ENCODE peak calls at places on chromosomes 13 and 19, in six cellular contexts. K is left lung, F is tibial artery, A is Peyer's patch, N is lower lobe of right lung, P is neural progenitor cell. I is an unnamed sample.
A peak's percentile ranks its signal among the peaks of the same experiment; 100 is the strongest.

GRCh38 chr19:10420444-10421239 is at the start of gene PDE4A:
- DNase-seq in K (peak; percentile 83), F (no peak), A (no peak), N (no peak), P (peak; percentile 70), I (peak; percentile 60)

GRCh38 chr19:38557205-38557799 is 60.5 kb downstream of the MAP4K1 start:
- DNase-seq in K (peak; percentile 53), F (no peak), A (peak; percentile 79), N (peak; percentile 64), P (no peak), I (peak; percentile 58)

GRCh38 chr13:78601886-78602560 is 1.3 kb downstream of the POU4F1 start:
- DNase-seq in K (peak; percentile 66), F (no peak), A (no peak), N (no peak), P (no peak), I (no peak)

GRCh38 chr13:20505405-20506366 is 20.0 kb downstream of the CRYL1 start:
- DNase-seq in K (no peak), F (no peak), A (no peak), N (no peak), P (no peak), I (no peak)

GRCh38 chr13:21529102-21529893 is 70.2 kb upstream of the ZDHHC20 start:
- DNase-seq in K (no peak), F (no peak), A (no peak), N (no peak), P (no peak), I (no peak)

GRCh38 chr13:91399189-91400093 is 1.0 kb downstream of the GPC5 start:
- DNase-seq in K (no peak), F (peak; percentile 59), A (no peak), N (no peak), P (peak; percentile 34), I (no peak)

GRCh38 chr13:73231456-73231855 is 172.7 kb downstream of the KLF5 start:
- DNase-seq in K (no peak), F (no peak), A (no peak), N (no peak), P (no peak), I (no peak)

GRCh38 chr13:78589206-78589605 is 14.1 kb downstream of the POU4F1 start:
- DNase-seq in K (peak; percentile 78), F (no peak), A (no peak), N (no peak), P (peak; percentile 90), I (no peak)

GRCh38 chr19:30520735-30521479 is 148.7 kb downstream of the ZNF536 start:
- DNase-seq in K (no peak), F (no peak), A (no peak), N (no peak), P (no peak), I (no peak)

GRCh38 chr13:110518150-110518525 is 43.4 kb downstream of the RAB20 start:
- DNase-seq in K (no peak), F (peak; percentile 68), A (no peak), N (no peak), P (no peak), I (no peak)

GRCh38 chr19:50772408-50773311 is 2.4 kb downstream of the GPR32 start:
- DNase-seq in K (no peak), F (no peak), A (no peak), N (no peak), P (no peak), I (no peak)

GRCh38 chr19:39351537-39352037 is 9.4 kb downstream of the SAMD4B start:
- DNase-seq in K (no peak), F (no peak), A (no peak), N (no peak), P (no peak), I (no peak)

GRCh38 chr13:19055611-19056010 is 126.0 kb downstream of the TUBA3C start:
- DNase-seq in K (no peak), F (no peak), A (no peak), N (no peak), P (no peak), I (no peak)

GRCh38 chr19:5122671-5123409 is 153.9 kb downstream of the KDM4B start:
- DNase-seq in K (no peak), F (no peak), A (no peak), N (no peak), P (no peak), I (no peak)

GRCh38 chr13:44364019-44364418 is 9.6 kb upstream of the SERP2 start:
- DNase-seq in K (no peak), F (no peak), A (no peak), N (no peak), P (no peak), I (no peak)

GRCh38 chr19:17311455-17312248 is 2.3 kb downstream of the DDA1 start:
- DNase-seq in K (no peak), F (no peak), A (no peak), N (no peak), P (no peak), I (no peak)

GRCh38 chr19:23415561-23416191 is 20.4 kb upstream of the ZNF91 start:
- DNase-seq in K (peak; percentile 78), F (no peak), A (peak; percentile 82), N (no peak), P (peak; percentile 94), I (no peak)

DNA sequence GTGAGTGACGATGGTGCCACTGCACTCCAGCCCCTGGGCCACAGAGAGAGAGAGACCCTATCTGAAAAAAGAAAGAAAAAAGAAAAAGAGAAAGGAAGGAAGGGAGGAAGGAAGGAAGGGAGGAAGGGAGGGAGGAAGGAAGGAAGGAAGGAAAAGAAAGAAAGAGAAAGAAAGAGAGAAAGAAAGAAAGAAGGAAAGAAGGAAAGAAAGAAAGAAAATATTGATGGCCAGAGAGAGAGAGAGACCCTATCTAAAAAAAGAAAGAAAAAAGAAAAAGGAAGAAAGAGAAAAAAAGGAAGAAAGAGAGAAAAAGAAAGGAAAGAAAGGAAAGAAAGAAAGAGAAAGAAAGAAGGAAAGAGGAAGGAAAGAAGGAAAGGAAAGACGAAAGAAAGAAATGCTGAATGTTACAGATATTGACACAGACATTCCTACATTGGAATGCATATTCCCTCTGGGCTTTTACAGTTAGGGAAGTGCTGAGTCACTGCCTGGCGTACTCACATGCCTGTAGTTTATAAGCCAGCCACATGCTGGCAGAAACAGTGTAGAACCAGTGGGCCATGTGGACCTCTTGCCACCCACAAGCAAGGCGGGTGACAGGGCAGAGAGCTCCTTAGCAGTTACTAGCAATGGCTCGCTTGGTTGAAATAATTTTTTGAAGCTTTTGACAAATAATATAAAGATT is 34.6 kb upstream of the SLC46A3 start:
- DNase-seq in K (no peak), F (peak; percentile 82), A (peak; percentile 73), N (peak; percentile 63), P (no peak), I (no peak)
- TF ChIP-seq CTCF in K (no peak), F (peak; percentile 13), A (peak; percentile 35), N (no peak), P (no peak), I (no peak)

GRCh38 chr19:2462635-2463421 is 6.1 kb upstream of the LMNB2 start:
- DNase-seq in K (peak; percentile 82), F (peak; percentile 93), A (peak; percentile 81), N (peak; percentile 88), P (peak; percentile 99), I (peak; percentile 92)
- H3K4me3 ChIP-seq in K (peak overlapping the region; percentile 63), F (peak overlapping the region; percentile 49), A (no peak overlapping the region), N (peak overlapping the region; percentile 67), P (peak overlapping the region; percentile 52), I (peak overlapping the region; percentile 79)

GRCh38 chr13:27132538-27132937 is 39.1 kb downstream of the USP12 start:
- DNase-seq in K (no peak), F (no peak), A (no peak), N (no peak), P (no peak), I (no peak)
- H3K4me1 ChIP-seq in K (peaks cover 60% of the 10 kb centered on the region), F (peaks cover 84% of the 10 kb centered on the region), A (no peaks in the 10 kb centered on the region), N (peaks cover 39% of the 10 kb centered on the region), P (no peaks in the 10 kb centered on the region), I (peaks cover 63% of the 10 kb centered on the region)

DNA sequence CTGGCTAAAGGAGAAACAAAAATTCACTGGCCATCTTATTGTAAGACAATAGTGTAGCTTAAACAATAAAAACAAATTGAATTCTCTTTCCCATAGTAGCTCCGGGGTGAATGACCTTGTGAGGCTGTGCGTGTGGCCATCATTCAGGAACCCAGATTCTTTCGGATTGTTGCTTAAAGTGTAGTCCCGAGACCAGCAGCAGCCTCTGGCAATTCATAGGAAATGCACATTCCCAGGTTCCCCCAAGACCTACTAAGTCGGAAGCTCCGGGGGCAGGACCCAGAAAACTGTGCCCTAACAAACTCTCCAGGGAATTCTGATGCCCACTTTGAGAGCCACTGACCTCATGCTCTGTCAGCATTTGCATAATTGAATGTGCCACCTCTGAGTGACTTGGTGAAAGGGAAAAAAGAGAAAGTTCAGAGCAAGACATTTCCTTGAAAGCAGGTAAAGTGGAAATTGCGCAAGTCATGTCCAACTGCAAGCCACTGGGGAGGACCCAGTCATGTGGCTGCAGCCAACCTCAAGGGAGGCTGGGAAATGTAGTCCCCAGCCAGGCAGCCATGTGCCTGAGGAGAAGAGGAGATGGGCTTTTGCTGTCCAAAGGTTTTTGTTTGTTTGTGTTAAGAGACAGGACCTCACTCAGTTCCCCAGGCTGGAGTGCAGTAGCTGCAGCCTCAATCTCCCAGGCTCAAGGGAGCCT is 50.7 kb upstream of the PNMA8B start:
- DNase-seq in K (no peak), F (no peak), A (peak; percentile 72), N (peak; percentile 67), P (peak; percentile 51), I (no peak)
- TF ChIP-seq CTCF in K (no peak), F (no peak), A (no peak), N (no peak), P (no peak), I (no peak)

DNA sequence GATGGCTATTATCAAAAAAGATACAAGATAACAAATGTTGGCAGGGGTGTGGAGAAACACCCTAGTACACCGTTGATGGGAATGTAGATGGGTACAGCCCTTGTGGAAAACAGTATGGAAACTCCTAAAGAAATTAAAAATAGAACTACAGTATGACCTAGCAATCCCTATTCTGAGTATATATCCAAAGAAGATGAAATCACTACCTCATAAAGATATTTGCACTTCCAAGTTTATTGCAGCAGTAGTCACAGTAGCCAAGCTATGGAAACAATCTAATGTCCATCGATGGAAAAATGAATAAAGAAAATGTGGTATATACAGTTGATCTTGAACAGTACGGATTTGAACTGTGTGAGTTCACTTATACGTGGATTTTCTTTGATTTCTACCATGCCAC is 28.3 kb downstream of the TDRD3 start:
- DNase-seq in K (no peak), F (no peak), A (no peak), N (no peak), P (no peak), I (no peak)
- H3K4me3 ChIP-seq in K (no peak overlapping the region), F (no peak overlapping the region), A (no peak overlapping the region), N (no peak overlapping the region), P (no peak overlapping the region), I (no peak overlapping the region)

GRCh38 chr13:30352121-30352520 is 44.8 kb upstream of the KATNAL1 start:
- DNase-seq in K (no peak), F (no peak), A (no peak), N (no peak), P (no peak), I (no peak)

GRCh38 chr13:30354481-30355404 is 47.4 kb upstream of the KATNAL1 start:
- DNase-seq in K (no peak), F (no peak), A (no peak), N (no peak), P (no peak), I (no peak)

GRCh38 chr13:30355405-30355741 is 48.0 kb upstream of the KATNAL1 start:
- DNase-seq in K (peak; percentile 83), F (no peak), A (peak; percentile 65), N (peak; percentile 67), P (peak; percentile 34), I (no peak)

GRCh38 chr13:30353601-30354000 is 46.2 kb upstream of the KATNAL1 start:
- DNase-seq in K (no peak), F (no peak), A (no peak), N (no peak), P (no peak), I (no peak)

GRCh38 chr13:30353060-30353459 is 45.7 kb upstream of the KATNAL1 start:
- DNase-seq in K (no peak), F (no peak), A (no peak), N (no peak), P (no peak), I (no peak)
- H3K4me1 ChIP-seq in K (peaks cover 9% of the 10 kb centered on the region), F (no peaks in the 10 kb centered on the region), A (no peaks in the 10 kb centered on the region), N (no peaks in the 10 kb centered on the region), P (no peaks in the 10 kb centered on the region), I (no peaks in the 10 kb centered on the region)

I was measured in psoas muscle.